ENCODE peak calls at places on chromosomes 3 and 15, in four cellular contexts. W is ovary, Z is ascending aorta, H is IMR-90. O is an unnamed sample.

GRCh38 chr15:68994149-68994548 is 20.3 kb upstream of the NOX5 start:
- DNase-seq in W (no peak), Z (no peak), H (peak), O (peak)

GRCh38 chr15:41490355-41490754 is 3.3 kb upstream of the ITPKA start:
- DNase-seq in W (no peak), Z (no peak), H (peak), O (peak)

GRCh38 chr3:31941230-31941632 is 39.8 kb downstream of the OSBPL10 start:
- DNase-seq in W (no peak), Z (no peak), H (no peak), O (peak)

GRCh38 chr15:39482467-39482866 is 98.4 kb upstream of the THBS1 start:
- DNase-seq in W (no peak), Z (no peak), H (no peak), O (no peak)

GRCh38 chr3:139827833-139828232 is 107.2 kb upstream of the CLSTN2 start:
- DNase-seq in W (no peak), Z (no peak), H (no peak), O (no peak)

GRCh38 chr3:25863560-25863959 is 73.7 kb downstream of the OXSM start:
- DNase-seq in W (no peak), Z (no peak), H (no peak), O (no peak)

GRCh38 chr3:127589600-127590281 is 792 bp downstream of the TPRA1 start:
- DNase-seq in W (peak), Z (no peak), H (no peak), O (peak)

GRCh38 chr3:22777834-22778233 is 425.3 kb upstream of the UBE2E2 start:
- DNase-seq in W (no peak), Z (no peak), H (no peak), O (no peak)

GRCh38 chr3:98587654-98588532 is 5.5 kb downstream of the CPOX start:
- DNase-seq in W (no peak), Z (no peak), H (peak), O (no peak)
- TF ChIP-seq CTCF in W (no peak), Z (no peak), H (peak), O (peak)

DNA sequence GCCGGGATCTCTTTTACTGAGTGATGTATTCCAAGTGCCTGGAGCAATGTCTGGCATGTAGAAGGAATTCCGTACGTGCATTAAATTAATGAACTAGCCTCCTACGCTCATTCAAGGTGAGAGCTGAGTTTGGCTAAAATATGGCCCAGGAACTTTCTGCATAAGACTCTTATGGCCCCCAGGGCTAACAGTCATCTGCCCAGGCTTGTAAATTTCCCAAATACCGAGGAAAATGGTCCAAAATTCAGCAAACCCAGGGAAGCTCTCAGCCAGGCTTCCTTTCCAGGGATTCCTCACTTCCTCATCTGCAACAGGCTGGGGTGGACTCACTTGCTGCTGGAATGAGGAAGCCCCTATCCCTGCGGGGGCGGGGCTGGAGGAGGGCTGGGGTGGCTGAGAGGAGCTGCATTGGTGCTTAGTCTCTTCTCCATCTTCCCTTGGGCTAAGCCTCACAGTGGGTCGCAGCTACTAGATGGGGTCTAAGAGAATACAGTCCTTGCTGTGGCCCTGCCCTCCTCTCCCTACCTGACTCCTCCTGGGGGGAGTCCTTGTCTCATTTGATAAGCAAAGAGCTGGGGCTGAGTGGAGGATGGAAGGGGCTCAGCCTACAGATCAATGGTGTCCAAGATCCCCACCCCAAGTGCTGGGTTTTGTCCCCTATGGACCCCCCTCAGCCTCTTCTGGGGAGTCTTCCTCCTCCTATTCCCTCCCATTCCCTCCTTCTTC is 28.5 kb upstream of the APOD start:
- DNase-seq in W (peak), Z (no peak), H (no peak), O (peak)
- H3K4me3 ChIP-seq in W (no peak), Z (no peak), H (no peak), O (no peak)

DNA sequence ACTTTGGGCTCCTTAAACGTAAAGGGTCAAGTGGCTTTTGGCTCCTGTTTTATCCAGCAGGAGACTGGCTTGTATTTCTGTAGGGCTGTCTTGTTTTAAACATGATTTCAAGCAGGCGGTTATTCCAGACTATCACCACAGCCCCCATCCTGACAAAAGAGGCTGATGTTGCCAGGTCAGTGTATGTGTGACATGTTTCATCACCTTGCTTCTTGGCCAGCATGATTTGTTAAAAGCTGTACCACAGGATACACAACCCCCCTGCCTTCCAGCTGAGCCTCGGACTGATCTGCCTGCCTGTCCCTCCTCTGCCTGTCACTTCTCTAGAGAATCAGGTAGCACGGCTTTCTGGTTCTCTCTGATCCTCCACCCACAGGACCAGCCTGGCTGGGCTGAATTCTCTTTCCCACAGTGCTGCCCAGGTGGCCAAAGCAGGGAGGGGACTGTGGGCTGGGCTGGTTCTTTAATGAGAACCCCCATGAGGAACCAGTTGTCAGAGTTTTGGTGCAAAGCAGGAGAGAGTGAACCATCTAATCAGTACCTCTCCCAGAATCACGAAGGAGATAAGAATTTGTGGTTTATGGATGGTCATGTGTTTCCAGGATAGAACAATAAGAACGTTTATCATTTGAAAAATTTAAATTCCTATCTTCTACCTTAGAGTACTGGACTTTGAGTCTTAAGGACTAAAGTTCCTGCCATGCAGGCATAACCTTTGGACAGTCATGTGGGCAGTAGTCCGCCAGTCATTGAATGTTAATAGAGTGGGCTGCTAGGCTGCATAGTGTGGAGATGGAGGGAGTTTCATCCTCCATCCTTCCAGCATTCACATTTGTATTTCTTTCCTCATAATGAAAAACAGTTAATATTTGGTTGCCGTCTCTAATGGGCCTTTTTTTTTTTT is 8.8 kb downstream of the ABHD6 start:
- DNase-seq in W (no peak), Z (no peak), H (no peak), O (no peak)
- TF ChIP-seq CTCF in W (no peak), Z (no peak), H (no peak), O (no peak)

GRCh38 chr3:159150176-159150575 is 348.3 kb downstream of the MFSD1 start:
- DNase-seq in W (no peak), Z (no peak), H (no peak), O (no peak)
- H3K4me3 ChIP-seq in W (no peak), Z (no peak), H (no peak), O (no peak)